ENCODE peak calls at places on chromosomes 12 and 14, in seven cellular contexts. X is HFFc6, T is lower leg skin, O is astrocyte of the spinal cord, M is H9, V is GM13976, A is tibial artery. S is an unnamed sample.

GRCh38 chr12:24307716-24308335 is 358.4 kb upstream of the SOX5 start:
- DNase-seq in X (no peak), T (no peak), O (no peak), M (no peak), V (no peak), A (no peak), S (no peak)

GRCh38 chr14:69812725-69813124 is 15.7 kb upstream of the SLC10A1 start:
- DNase-seq in X (no peak), T (peak), O (no peak), M (no peak), V (no peak), A (no peak), S (no peak)

GRCh38 chr12:76866146-76866545 is 12.7 kb downstream of the CSRP2 start:
- DNase-seq in X (no peak), T (no peak), O (peak), M (no peak), V (no peak), A (no peak), S (no peak)

GRCh38 chr12:1474059-1474537 is 120.3 kb downstream of the FBXL14 start:
- DNase-seq in X (peak), T (no peak), O (peak), M (no peak), V (no peak), A (no peak), S (no peak)

GRCh38 chr12:40515041-40515825 is 177.0 kb upstream of the CNTN1 start:
- DNase-seq in X (no peak), T (no peak), O (peak), M (no peak), V (peak), A (no peak), S (no peak)

GRCh38 chr12:9936597-9936996 is 4.4 kb upstream of the CLEC2A start:
- DNase-seq in X (no peak), T (no peak), O (no peak), M (no peak), V (no peak), A (no peak), S (no peak)

GRCh38 chr14:89422952-89423345 is 5.9 kb upstream of the FOXN3 start:
- DNase-seq in X (no peak), T (no peak), O (no peak), M (no peak), V (no peak), A (no peak), S (no peak)

GRCh38 chr14:92846162-92846897 is 52.2 kb downstream of the GOLGA5 start:
- DNase-seq in X (peak), T (no peak), O (peak), M (no peak), V (peak), A (no peak), S (no peak)

GRCh38 chr12:14696265-14696741 is at the start of gene GUCY2C:
- DNase-seq in X (no peak), T (no peak), O (no peak), M (no peak), V (no peak), A (no peak), S (no peak)

GRCh38 chr14:67704484-67705089 is 2.9 kb downstream of the RDH12 start:
- DNase-seq in X (peak), T (no peak), O (peak), M (no peak), V (peak), A (no peak), S (peak)

GRCh38 chr14:22070119-22070982 is 396.7 kb upstream of the OR4E1 start:
- DNase-seq in X (no peak), T (no peak), O (no peak), M (peak), V (no peak), A (no peak), S (no peak)

GRCh38 chr12:13124661-13125505 is 21.4 kb upstream of the GSG1 start:
- DNase-seq in X (peak), T (no peak), O (no peak), M (no peak), V (no peak), A (no peak), S (no peak)

GRCh38 chr12:50981319-50982239 is 29.2 kb downstream of the HIGD1C start:
- DNase-seq in X (no peak), T (no peak), O (no peak), M (no peak), V (no peak), A (no peak), S (no peak)

GRCh38 chr14:32985881-32986280 is 47.2 kb downstream of the NPAS3 start:
- DNase-seq in X (no peak), T (no peak), O (peak), M (no peak), V (no peak), A (no peak), S (peak)

GRCh38 chr12:103841690-103842584 is 903 bp upstream of the NT5DC3 start:
- DNase-seq in X (peak), T (peak), O (peak), M (peak), V (peak), A (peak), S (no peak)

GRCh38 chr12:103839103-103839502 is 1.9 kb downstream of the NT5DC3 start:
- DNase-seq in X (no peak), T (no peak), O (no peak), M (no peak), V (no peak), A (no peak), S (no peak)

GRCh38 chr12:103839893-103840292 is 1.1 kb downstream of the NT5DC3 start:
- DNase-seq in X (no peak), T (no peak), O (no peak), M (no peak), V (peak), A (no peak), S (no peak)

GRCh38 chr12:103840399-103840880 is 594 bp downstream of the NT5DC3 start:
- DNase-seq in X (peak), T (no peak), O (peak), M (no peak), V (peak), A (peak), S (no peak)

DNA sequence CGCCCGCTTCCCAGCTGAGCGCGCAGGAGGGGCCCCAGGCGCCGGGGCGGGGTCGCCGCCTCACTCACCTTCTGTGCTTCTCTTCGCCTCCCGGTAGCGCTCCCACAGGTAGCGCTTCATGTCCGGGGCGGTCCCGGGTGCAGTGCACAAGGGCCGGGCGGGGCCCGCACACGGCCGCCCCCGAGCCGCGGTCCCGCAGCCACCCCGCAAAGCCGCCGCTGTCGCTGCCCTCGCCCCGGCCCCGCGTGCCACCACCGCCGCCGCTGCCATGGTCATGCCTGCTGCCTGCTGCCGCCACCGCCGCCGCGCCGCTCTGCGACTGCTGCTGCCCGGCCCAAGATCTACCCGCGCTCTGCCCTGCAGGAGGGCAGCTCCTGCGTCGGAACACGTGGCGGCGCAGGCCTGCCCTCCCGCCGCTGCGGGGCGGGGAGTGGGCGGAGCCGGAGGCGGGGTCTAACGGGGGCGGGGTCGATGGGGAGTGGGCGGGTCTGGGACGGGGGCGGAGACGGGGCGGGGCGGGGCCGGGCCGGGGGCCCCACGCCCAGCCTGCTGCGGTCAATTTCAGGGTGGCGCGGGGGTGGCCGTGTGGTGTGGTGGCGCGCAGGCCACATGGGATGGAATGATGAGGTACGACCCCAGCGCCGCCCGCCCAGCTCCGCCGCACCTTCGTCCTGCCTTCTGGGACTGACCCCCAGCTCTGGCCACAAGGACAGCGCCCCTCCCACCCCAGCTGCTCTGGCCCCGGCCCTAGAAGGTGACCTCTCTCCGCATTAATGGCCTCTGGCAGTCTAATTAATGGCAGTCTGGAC is at the start of gene NT5DC3:
- DNase-seq in X (peak), T (peak), O (peak), M (peak), V (peak), A (peak), S (peak)
- TF ChIP-seq CTCF in X (peak), T (no peak), O (no peak), M (no peak), V (no peak), A (peak), S (no peak)

GRCh38 chr14:75016815-75017214 is 14.1 kb downstream of the EIF2B2 start:
- DNase-seq in X (no peak), T (no peak), O (no peak), M (no peak), V (no peak), A (no peak), S (no peak)
- TF ChIP-seq CTCF in X (no peak), T (no peak), O (no peak), M (no peak), V (no peak), A (no peak), S (no peak)

DNA sequence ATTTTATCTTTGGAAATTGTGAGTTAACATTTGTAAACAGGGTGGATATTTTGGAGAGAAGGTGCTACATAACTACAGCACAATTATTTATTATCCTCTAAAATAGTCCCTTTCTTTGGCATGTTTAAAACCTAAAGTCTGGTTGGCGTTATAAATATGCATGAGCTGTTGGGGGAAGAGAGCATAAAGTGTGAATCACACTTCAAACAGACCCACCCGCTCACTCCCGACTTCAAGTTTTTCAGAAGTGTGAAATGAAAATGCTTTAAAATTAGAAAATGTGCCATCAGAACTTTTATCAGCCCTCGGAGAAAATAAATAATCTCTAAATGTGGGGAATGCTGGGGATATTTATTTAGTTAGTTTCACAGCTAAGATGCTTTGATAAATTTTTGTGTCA is 1006.9 kb downstream of the NRXN3 start:
- DNase-seq in X (no peak), T (no peak), O (no peak), M (no peak), V (no peak), A (no peak), S (no peak)
- TF ChIP-seq CTCF in X (no peak), T (no peak), O (no peak), M (no peak), V (no peak), A (no peak), S (no peak)

GRCh38 chr12:48997719-48998496 is 1.3 kb downstream of the DDN start:
- DNase-seq in X (no peak), T (peak), O (no peak), M (peak), V (peak), A (no peak), S (no peak)

GRCh38 chr12:49000346-49000745 is 1.2 kb upstream of the DDN start:
- DNase-seq in X (no peak), T (no peak), O (no peak), M (peak), V (no peak), A (no peak), S (no peak)

GRCh38 chr12:48998497-48999353 is 450 bp downstream of the DDN start:
- DNase-seq in X (no peak), T (peak), O (no peak), M (peak), V (peak), A (no peak), S (no peak)

GRCh38 chr12:48996794-48997718 is 2.1 kb downstream of the DDN start:
- DNase-seq in X (peak), T (peak), O (peak), M (peak), V (peak), A (peak), S (peak)

GRCh38 chr12:48999371-49000131 is at the start of gene DDN:
- DNase-seq in X (peak), T (peak), O (peak), M (peak), V (peak), A (no peak), S (no peak)
- TF ChIP-seq CTCF in X (peak), T (no peak), O (no peak), M (peak), V (no peak), A (no peak), S (peak)

GRCh38 chr12:71014180-71014785 is 93.7 kb upstream of the PTPRR start:
- DNase-seq in X (no peak), T (no peak), O (peak), M (no peak), V (no peak), A (no peak), S (no peak)
- TF ChIP-seq CTCF in X (no peak), T (no peak), O (peak), M (peak), V (no peak), A (peak), S (peak)

GRCh38 chr12:47317182-47317915 is 237.6 kb upstream of the AMIGO2 start:
- DNase-seq in X (peak), T (no peak), O (no peak), M (no peak), V (peak), A (no peak), S (no peak)
- TF ChIP-seq CTCF in X (no peak), T (no peak), O (no peak), M (no peak), V (no peak), A (no peak), S (no peak)

GRCh38 chr14:51520087-51520486 is 131.6 kb upstream of the FRMD6 start:
- DNase-seq in X (peak), T (no peak), O (no peak), M (no peak), V (no peak), A (no peak), S (no peak)
- TF ChIP-seq CTCF in X (no peak), T (no peak), O (no peak), M (no peak), V (no peak), A (no peak), S (no peak)

DNA sequence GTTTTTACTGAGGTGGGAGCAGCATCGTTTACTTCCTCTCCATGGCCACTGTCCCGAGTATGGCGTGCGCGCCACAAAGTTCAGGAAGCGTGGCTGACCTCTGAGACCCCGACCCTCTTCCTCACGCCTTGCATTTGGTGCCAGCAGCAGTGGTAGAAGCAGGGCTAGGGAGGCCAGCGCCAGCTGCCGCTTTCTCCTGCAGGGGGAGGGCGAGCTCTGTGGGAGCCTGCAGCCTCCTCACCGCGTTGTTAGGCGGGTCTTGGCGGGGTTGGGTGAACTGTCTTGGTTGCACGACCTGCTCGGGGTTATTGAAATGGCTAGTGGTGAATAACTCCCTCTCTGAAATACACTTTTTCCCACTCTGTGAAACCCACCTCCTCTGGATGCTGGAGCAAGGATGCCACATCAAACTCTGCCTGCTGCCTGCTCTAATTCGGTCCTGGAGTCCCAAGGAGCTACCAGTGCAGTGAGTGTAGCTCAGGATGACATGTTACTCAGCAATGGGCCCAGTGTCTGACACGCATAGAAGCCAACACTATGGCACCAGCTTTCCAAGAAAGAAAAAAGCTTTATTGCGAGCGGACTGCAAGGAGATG is 22.3 kb upstream of the TDRD9 start:
- DNase-seq in X (no peak), T (no peak), O (no peak), M (peak), V (peak), A (no peak), S (no peak)
- TF ChIP-seq CTCF in X (no peak), T (no peak), O (peak), M (peak), V (peak), A (no peak), S (no peak)